ENCODE peak calls at places on chromosomes 1 and 21, in nine cellular contexts. Z is Calu3, U is A549, C is uterus, N is AG09319, G is keratinocyte, K is foreskin fibroblast, O is esophagus muscularis mucosa, D is cardiac fibroblast. P is an unnamed sample.

GRCh38 chr1:150194381-150195031 is 41.4 kb downstream of the ANP32E start:
- DNase-seq in C (no peak), G (no peak), O (no peak), Z (no peak), U (peak; percentile 9), N (no peak), D (peak; percentile 41), K (peak; percentile 24), P (no peak)

GRCh38 chr1:235566092-235566491 is 61.8 kb upstream of the B3GALNT2 start:
- DNase-seq in G (no peak), O (no peak), Z (no peak), C (no peak), U (no peak), D (no peak), K (no peak), N (no peak), P (no peak)

GRCh38 chr1:156356875-156357534 is 12.0 kb upstream of the RHBG start:
- DNase-seq in N (no peak), D (no peak), K (peak; percentile 14), C (no peak), U (peak; percentile 63), G (no peak), O (no peak), Z (peak; percentile 93), P (peak; percentile 88)

GRCh38 chr1:164320780-164321683 is 238.0 kb upstream of the PBX1 start:
- DNase-seq in D (peak; percentile 32), O (no peak), N (no peak), C (peak; percentile 49), U (no peak), K (peak; percentile 57), G (no peak), Z (no peak), P (no peak)

GRCh38 chr1:38013027-38013588 is 574 bp downstream of the UTP11 start:
- DNase-seq in U (no peak), N (peak; percentile 40), D (peak; percentile 75), G (no peak), C (no peak), O (no peak), K (peak; percentile 86), Z (peak; percentile 23), P (no peak)

GRCh38 chr1:20366766-20367602 is 76.3 kb downstream of the VWA5B1 start:
- DNase-seq in Z (peak; percentile 61), C (no peak), K (peak; percentile 80), D (peak; percentile 57), N (no peak), G (no peak), O (no peak), U (peak; percentile 46), P (peak; percentile 53)

GRCh38 chr1:217506878-217507277 is 124.0 kb downstream of the GPATCH2 start:
- DNase-seq in D (no peak), O (no peak), U (no peak), N (no peak), K (no peak), Z (no peak), G (peak; percentile 50), C (no peak), P (no peak)

GRCh38 chr1:182668633-182669032 is 15.8 kb downstream of the RGS8 start:
- DNase-seq in N (no peak), Z (no peak), U (no peak), G (no peak), K (no peak), C (no peak), D (no peak), O (no peak), P (no peak)

GRCh38 chr1:93659805-93660479 is 21.7 kb downstream of the BCAR3 start:
- DNase-seq in D (peak; percentile 54), O (no peak), C (no peak), G (no peak), K (peak; percentile 52), Z (no peak), N (no peak), U (no peak), P (no peak)

GRCh38 chr21:42553435-42553834 is 39.8 kb downstream of the SLC37A1 start:
- DNase-seq in Z (no peak), C (no peak), N (no peak), K (no peak), D (no peak), U (no peak), G (no peak), O (no peak), P (no peak)

DNA sequence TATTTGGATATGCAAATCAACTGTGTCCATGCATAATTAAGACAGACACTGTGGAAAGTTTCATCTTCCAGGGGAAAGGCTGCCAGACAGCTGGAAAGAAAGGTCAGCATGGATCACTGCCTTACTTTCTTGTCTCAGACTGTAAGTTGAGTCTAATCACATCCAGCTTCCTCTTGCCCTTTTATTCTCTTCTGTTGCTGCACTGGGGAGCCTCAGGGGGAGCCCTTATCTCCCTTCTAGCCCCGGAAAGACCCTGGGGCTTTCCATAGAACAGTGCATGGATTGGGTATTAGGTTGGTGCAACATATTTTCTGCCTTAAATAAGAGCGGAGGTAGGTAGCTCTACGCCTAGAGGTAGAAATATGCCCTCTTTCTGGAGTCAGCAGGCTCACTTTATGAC is 182.9 kb downstream of the OMA1 start:
- DNase-seq in K (peak; percentile 11), Z (no peak), D (no peak), C (no peak), U (no peak), O (peak; percentile 74), G (no peak), N (no peak), P (no peak)
- TF ChIP-seq CTCF in K (no peak), Z (no peak), D (no peak), C (no peak), U (no peak), O (no peak), G (no peak), N (no peak), P (no peak)

GRCh38 chr1:9009438-9010366 is 16.5 kb downstream of the SLC2A7 start:
- DNase-seq in C (no peak), K (peak; percentile 28), D (peak; percentile 53), O (no peak), G (no peak), U (peak; percentile 30), Z (peak; percentile 18), N (no peak), P (peak; percentile 66)
- TF ChIP-seq CTCF in C (peak; percentile 25), K (peak; percentile 45), D (peak; percentile 89), O (peak; percentile 55), G (peak; percentile 45), U (no peak), Z (no peak), N (peak; percentile 64), P (peak; percentile 69)

GRCh38 chr1:98793136-98793535 is 131.6 kb downstream of the SNX7 start:
- DNase-seq in G (no peak), K (peak; percentile 4), N (no peak), C (no peak), Z (no peak), D (no peak), O (no peak), U (no peak), P (no peak)

GRCh38 chr1:98791498-98791897 is 130.0 kb downstream of the SNX7 start:
- DNase-seq in C (no peak), U (no peak), K (no peak), N (no peak), Z (no peak), D (no peak), O (no peak), G (no peak), P (no peak)

GRCh38 chr1:98796049-98796448 is 134.5 kb downstream of the SNX7 start:
- DNase-seq in N (no peak), G (no peak), U (no peak), D (no peak), K (no peak), C (no peak), O (no peak), Z (no peak), P (no peak)

GRCh38 chr1:98792123-98792522 is 130.6 kb downstream of the SNX7 start:
- DNase-seq in C (no peak), D (peak; percentile 5), O (no peak), Z (no peak), U (no peak), N (no peak), K (peak; percentile 9), G (no peak), P (no peak)

GRCh38 chr1:98794196-98794886 is 132.8 kb downstream of the SNX7 start:
- DNase-seq in N (peak; percentile 36), K (peak; percentile 81), Z (peak; percentile 41), O (no peak), C (no peak), U (peak; percentile 56), G (peak; percentile 25), D (peak; percentile 80), P (peak; percentile 33)
- TF ChIP-seq CTCF in N (peak; percentile 87), K (peak; percentile 79), Z (peak; percentile 39), O (peak; percentile 43), C (peak; percentile 50), U (peak; percentile 52), G (peak; percentile 75), D (peak; percentile 79), P (peak; percentile 64)

GRCh38 chr1:44499306-44499705 is 94.3 kb downstream of the RNF220 start:
- DNase-seq in O (no peak), U (no peak), C (no peak), G (no peak), D (no peak), K (no peak), Z (no peak), N (no peak), P (no peak)

GRCh38 chr1:44497422-44498170 is 92.5 kb downstream of the RNF220 start:
- DNase-seq in C (no peak), N (no peak), U (no peak), G (no peak), O (no peak), K (no peak), Z (no peak), D (no peak), P (no peak)

GRCh38 chr1:44503625-44504024 is 98.6 kb downstream of the RNF220 start:
- DNase-seq in K (no peak), D (no peak), O (no peak), G (no peak), N (no peak), U (no peak), C (no peak), Z (no peak), P (no peak)

GRCh38 chr1:44501022-44501910 is 96.2 kb downstream of the RNF220 start:
- DNase-seq in O (no peak), Z (no peak), K (no peak), N (no peak), U (no peak), G (no peak), D (no peak), C (no peak), P (no peak)

DNA sequence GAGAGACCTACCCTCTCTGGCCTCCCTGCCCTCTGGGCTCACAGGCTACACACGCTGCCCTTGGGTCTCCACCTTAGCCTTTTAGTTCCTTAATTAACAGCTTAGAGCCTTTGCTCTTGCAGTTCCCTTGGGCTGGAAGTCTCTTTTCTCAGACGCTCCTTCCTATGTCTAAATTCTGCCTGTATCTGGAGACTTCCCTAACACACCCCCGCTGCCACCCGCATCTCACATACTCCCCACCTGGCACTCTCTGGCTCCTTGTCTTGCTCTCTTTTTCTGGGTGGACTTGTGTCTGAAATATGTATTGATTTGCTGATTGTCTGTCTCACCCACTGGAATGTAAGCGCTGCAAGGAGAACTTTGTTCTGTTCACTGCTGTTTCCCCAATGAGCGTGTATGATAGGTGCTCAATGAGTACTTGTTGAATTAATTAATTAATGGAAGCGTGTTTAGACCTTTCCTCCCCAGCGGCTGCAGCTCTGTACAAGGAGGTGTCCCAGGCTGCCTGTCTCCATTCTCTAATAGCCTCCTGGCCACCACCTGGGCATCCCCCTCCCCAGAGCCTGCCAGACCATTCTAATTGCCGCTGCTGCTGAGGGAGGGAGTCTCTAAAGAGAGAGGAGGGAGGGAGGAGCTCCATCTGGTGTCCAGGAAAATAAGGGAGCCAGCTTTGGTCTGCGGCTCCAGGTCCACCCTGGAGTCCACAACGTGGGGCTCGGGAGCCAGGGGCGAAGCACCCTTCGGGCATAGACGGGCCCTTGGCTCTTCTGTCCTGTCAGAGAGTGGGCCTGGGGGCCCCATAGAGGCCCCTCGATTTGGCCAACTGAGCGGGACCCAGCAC is 95.3 kb downstream of the RNF220 start:
- DNase-seq in D (peak; percentile 47), O (no peak), K (peak; percentile 31), C (no peak), U (no peak), Z (peak; percentile 37), N (no peak), G (no peak), P (no peak)
- TF ChIP-seq CTCF in D (peak; percentile 62), O (peak; percentile 34), K (peak; percentile 42), C (peak; percentile 48), U (peak; percentile 5), Z (no peak), N (peak; percentile 8), G (no peak), P (no peak)